ENCODE peak calls at places on chromosomes 11 and 22, in six cellular contexts. L is H1, M is HCT116, K is K562, A is GM12878, V is HepG2. P is an unnamed sample.

GRCh38 chr22:30922151-30922611 is 46.4 kb downstream of the MORC2 start:
- DNase-seq in V (no peak), A (peak; percentile 60), K (no peak), M (no peak), L (no peak), P (no peak)

GRCh38 chr11:17781221-17781620 is 46.6 kb downstream of the KCNC1 start:
- DNase-seq in A (no peak), L (no peak), K (no peak), M (no peak), V (no peak), P (no peak)

GRCh38 chr11:83921447-83922192 is 635.5 kb upstream of the CCDC90B start:
- DNase-seq in A (no peak), M (no peak), V (no peak), K (no peak), L (no peak), P (no peak)

GRCh38 chr11:23991140-23991539 is 505.7 kb upstream of the LUZP2 start:
- DNase-seq in L (no peak), A (no peak), V (no peak), M (no peak), K (no peak), P (no peak)

GRCh38 chr11:133710681-133711240 is 134.6 kb downstream of the SPATA19 start:
- DNase-seq in K (no peak), M (no peak), A (no peak), L (no peak), V (no peak), P (no peak)

GRCh38 chr11:112751312-112751711 is 209.9 kb upstream of the NCAM1 start:
- DNase-seq in L (no peak), V (no peak), K (no peak), A (no peak), M (no peak), P (no peak)

GRCh38 chr22:37190262-37190780 is 2.3 kb upstream of the C1QTNF6 start:
- DNase-seq in A (no peak), K (no peak), M (no peak), V (no peak), L (no peak), P (no peak)

GRCh38 chr11:65911682-65912568 is 6.9 kb downstream of the C11orf68 start:
- DNase-seq in K (peak; percentile 33), V (no peak), M (peak; percentile 72), L (no peak), A (no peak), P (peak; percentile 69)

GRCh38 chr11:128266893-128267292 is 320.5 kb downstream of the ETS1 start:
- DNase-seq in L (no peak), A (no peak), K (no peak), V (no peak), M (no peak), P (no peak)

GRCh38 chr22:48449466-48450187 is 1378.0 kb downstream of the BRD1 start:
- DNase-seq in A (no peak), K (no peak), M (no peak), V (no peak), L (no peak), P (no peak)
- TF ChIP-seq SP1 in A (no peak), K (no peak), M (no peak), V (no peak), L (no peak), P (no peak)

GRCh38 chr22:23709107-23709506 is 18.3 kb downstream of the RGL4 start:
- DNase-seq in V (no peak), M (no peak), L (no peak), A (no peak), K (no peak), P (no peak)
- TF ChIP-seq ATF3 in V (no peak), M (no peak), L (no peak), A (no peak), K (no peak), P (no peak)

DNA sequence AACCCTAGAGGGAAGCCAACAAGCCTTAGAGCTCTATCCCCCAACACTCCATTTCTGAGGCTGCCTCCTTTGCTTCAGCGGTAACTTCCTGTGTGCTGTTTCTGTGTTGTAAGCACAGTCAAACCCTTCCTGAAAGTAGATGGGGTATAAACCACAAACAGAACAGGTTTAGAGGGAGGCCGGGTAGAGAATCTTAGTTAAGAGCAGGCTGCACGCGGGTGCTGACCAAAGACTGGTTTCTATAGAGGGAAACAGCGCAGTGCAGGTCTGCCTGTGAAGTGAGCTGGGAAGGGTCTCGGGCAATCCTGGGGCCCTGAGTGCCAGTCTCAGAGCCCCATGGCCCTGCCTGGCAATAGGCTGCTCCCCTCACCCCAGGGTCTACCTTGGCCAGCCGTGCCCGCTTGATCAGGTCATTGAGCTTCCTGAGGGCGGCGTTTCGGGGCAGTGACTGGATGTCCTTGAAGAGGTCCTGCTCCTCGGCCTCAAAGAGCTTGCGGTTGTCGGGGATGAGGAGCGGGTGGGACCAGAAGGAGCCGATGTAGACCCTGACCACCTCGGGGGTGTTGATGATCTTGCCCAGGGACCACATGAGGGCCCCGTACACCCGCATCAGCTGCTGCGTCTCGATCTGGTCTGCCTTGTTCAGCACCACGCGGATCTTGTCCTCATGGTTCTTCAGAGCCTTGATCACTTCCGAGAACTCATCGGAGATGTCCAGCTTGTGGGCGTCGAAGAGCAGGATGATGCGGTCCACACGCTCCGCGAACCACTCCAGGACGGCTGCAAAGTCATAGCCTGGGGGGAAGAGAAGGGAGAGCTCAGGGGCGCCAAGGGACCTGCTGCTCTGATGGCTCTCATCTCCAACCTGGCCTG is 15.3 kb upstream of the CDC42BPG start:
- DNase-seq in K (no peak), M (no peak), V (no peak), L (no peak), A (peak; percentile 97), P (no peak)
- TF ChIP-seq SP1 in K (no peak), M (no peak), V (no peak), L (no peak), A (peak; percentile 80), P (no peak)

DNA sequence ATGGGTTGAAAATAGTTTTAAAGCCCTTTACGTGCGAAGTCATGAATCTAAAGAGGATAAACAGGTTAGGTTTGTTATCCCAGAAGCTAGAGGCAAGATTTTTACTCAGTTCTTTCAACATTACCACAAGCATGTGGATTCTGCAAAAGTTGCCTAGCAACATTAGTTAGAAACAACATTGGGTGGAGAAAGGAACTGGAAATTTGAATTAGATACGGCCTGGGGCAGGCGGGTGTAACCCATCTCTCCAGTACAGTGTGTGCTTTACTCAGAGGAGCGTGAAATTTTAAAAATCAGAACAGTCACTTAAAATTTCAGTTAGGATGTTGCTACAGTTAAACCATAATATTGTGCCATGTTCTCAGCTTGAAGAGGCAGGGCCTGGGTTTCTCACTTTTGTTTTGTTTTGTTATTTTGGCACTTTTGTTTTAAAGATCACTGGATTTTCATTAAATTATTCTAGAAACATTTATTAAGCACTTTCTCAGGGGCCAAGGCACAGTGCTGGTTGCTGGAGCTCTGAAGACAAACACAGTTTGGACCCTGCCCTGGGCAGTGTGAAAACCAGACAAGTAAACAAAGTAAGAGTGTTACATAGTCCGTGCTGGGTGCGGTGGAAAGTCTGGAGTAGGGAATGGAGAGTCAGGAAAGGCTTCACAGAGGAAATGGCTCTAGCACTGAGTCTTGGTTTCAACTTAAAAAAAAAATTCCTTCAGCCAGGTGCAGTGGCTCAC is 4.4 kb upstream of the WEE1 start:
- DNase-seq in M (peak; percentile 59), K (no peak), L (no peak), V (peak; percentile 97), A (no peak), P (peak; percentile 32)
- TF ChIP-seq ATF3 in M (no peak), K (no peak), L (no peak), V (peak; percentile 63), A (no peak), P (no peak)

GRCh38 chr11:93221539-93221938 is 23.7 kb upstream of the SLC36A4 start:
- DNase-seq in V (no peak), L (no peak), K (no peak), A (no peak), M (no peak), P (no peak)
- TF ChIP-seq SP1 in V (no peak), L (no peak), K (no peak), A (no peak), M (no peak), P (no peak)

DNA sequence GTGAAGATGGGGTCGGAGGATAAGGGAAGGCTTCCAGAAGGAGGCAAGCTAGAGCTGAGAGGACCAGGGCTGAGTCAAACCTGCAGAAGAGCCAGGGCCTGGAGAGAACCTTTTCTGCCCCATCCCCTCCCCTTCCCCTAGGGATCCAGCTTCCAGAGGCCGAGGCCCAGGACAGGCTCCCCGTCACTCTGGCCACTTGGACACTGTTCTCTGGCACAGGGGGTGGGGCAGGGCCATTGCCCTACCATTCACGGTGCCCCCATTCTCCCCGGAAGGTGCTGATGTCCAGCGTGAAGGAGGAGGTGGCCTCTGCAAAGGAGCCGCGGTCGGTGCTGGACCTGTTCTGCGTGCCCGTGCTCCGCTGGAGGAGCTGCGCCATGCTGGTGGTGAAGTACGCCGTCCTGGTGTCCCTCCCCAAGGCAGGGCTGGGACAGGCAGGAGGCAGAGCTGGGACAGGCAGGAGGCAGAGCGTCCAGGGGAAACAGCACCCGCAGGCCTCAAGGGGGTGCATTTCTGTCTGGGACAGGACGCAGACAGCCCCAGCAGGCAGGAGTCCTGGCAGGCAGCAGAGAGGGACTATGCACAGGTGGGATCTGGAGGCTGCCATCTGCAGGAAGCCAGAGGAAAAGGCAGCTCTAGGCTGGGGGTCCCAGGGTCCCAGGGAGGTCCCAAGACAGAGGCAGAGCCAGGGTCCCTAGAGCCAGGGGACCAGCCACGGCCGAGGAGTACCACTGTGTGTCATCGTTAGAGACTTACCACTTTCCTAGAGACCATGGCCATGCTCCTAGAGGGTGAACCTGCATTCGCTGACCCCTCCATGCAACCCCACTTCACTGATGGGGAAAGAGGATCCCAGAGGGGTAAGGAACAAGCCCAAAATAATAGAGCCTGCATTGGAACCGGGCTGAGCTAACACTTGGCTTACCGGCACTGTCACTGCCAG is 25.8 kb upstream of the SLC22A12 start:
- DNase-seq in M (no peak), V (peak; percentile 51), K (no peak), A (no peak), L (peak; percentile 67), P (peak; percentile 78)
- TF ChIP-seq ATF3 in M (no peak), V (no peak), K (no peak), A (no peak), L (no peak), P (no peak)

GRCh38 chr11:62575156-62575555 is 1.5 kb upstream of the EEF1G start:
- DNase-seq in K (no peak), A (no peak), M (no peak), L (no peak), V (no peak), P (no peak)
- TF ChIP-seq SP1 in K (no peak), A (no peak), M (no peak), L (no peak), V (no peak), P (no peak)

DNA sequence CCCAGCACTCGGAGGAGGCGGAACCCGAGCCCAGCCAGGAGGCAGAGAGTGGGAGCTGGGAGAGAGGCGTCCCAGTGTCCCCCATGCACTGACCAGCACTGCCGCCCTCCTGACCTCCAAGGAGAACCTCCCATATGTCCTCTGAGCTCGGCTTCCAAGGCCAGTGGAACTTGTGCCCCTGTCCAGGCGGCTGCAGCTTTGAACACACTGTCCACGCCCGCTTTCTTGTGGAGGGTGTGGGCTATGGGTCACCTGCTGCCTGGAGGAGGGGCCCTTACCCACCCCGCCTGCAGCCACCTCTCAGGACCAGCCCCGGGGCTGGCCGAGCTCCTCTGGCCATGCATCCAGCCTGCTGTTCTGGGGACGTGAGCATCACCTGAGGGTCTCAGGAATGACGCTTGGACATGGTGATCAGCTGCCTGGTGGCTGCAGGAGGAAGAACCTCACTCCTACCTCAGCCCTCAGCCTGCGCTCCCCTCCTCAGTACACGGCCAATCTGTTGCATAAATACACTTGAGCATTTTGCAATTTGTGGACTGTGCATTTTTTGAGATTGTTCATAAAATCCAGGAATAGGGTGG is 22.2 kb upstream of the MUC5B start:
- DNase-seq in K (no peak), M (no peak), A (no peak), V (no peak), L (no peak), P (peak; percentile 8)
- TF ChIP-seq ATF3 in K (no peak), M (no peak), A (no peak), V (no peak), L (no peak), P (no peak)